ENCODE peak calls at places on chromosomes 11 and 22, in six cellular contexts. E is kidney epithelial cell, N is IMR-90, Y is fibroblast of pulmonary artery, B is fibroblast of the aortic adventitia, J is astrocyte of the spinal cord. Q is an unnamed sample.

GRCh38 chr22:22237521-22237920 is 7.1 kb upstream of the VPREB1 start:
- DNase-seq in E (no peak), N (no peak), Y (no peak), B (no peak), J (no peak), Q (no peak)

GRCh38 chr11:105298630-105299029 is 159.1 kb upstream of the CARD18 start:
- DNase-seq in E (no peak), N (peak; percentile 34), Y (peak; percentile 6), B (peak; percentile 13), J (peak; percentile 20), Q (no peak)

GRCh38 chr11:29781268-29781667 is 235.6 kb downstream of the KCNA4 start:
- DNase-seq in E (no peak), N (no peak), Y (peak; percentile 27), B (no peak), J (no peak), Q (no peak)

GRCh38 chr11:2812371-2812991 is 73.1 kb downstream of the CDKN1C start:
- DNase-seq in E (no peak), N (no peak), Y (peak; percentile 54), B (peak; percentile 65), J (peak; percentile 19), Q (no peak)

GRCh38 chr11:102846292-102846691 is 2.9 kb upstream of the MMP3 start:
- DNase-seq in E (no peak), N (peak; percentile 16), Y (no peak), B (peak; percentile 37), J (no peak), Q (no peak)

GRCh38 chr11:121310908-121311307 is 18.3 kb downstream of the SC5D start:
- DNase-seq in E (no peak), N (no peak), Y (no peak), B (no peak), J (no peak), Q (no peak)

GRCh38 chr11:69287968-69288882 is 5.7 kb upstream of the MYEOV start:
- DNase-seq in E (no peak), N (no peak), Y (no peak), B (no peak), J (no peak), Q (no peak)

GRCh38 chr22:42680648-42681047 is 31.5 kb upstream of the CYB5R3 start:
- DNase-seq in E (peak; percentile 87), N (peak; percentile 98), Y (peak; percentile 94), B (peak; percentile 96), J (peak; percentile 89), Q (peak; percentile 82)

GRCh38 chr11:132300283-132300682 is 929.9 kb downstream of the NTM start:
- DNase-seq in E (no peak), N (peak; percentile 13), Y (no peak), B (no peak), J (no peak), Q (no peak)

GRCh38 chr11:74012072-74012809 is 3.4 kb upstream of the UCP3 start:
- DNase-seq in E (no peak), N (no peak), Y (no peak), B (no peak), J (no peak), Q (no peak)

GRCh38 chr11:74013141-74013540 is 4.3 kb upstream of the UCP3 start:
- DNase-seq in E (no peak), N (no peak), Y (no peak), B (no peak), J (no peak), Q (no peak)

GRCh38 chr11:74010306-74010981 is 1.6 kb upstream of the UCP3 start:
- DNase-seq in E (no peak), N (no peak), Y (no peak), B (no peak), J (no peak), Q (no peak)

GRCh38 chr11:74009675-74010305 is 905 bp upstream of the UCP3 start:
- DNase-seq in E (no peak), N (no peak), Y (no peak), B (no peak), J (no peak), Q (no peak)

DNA sequence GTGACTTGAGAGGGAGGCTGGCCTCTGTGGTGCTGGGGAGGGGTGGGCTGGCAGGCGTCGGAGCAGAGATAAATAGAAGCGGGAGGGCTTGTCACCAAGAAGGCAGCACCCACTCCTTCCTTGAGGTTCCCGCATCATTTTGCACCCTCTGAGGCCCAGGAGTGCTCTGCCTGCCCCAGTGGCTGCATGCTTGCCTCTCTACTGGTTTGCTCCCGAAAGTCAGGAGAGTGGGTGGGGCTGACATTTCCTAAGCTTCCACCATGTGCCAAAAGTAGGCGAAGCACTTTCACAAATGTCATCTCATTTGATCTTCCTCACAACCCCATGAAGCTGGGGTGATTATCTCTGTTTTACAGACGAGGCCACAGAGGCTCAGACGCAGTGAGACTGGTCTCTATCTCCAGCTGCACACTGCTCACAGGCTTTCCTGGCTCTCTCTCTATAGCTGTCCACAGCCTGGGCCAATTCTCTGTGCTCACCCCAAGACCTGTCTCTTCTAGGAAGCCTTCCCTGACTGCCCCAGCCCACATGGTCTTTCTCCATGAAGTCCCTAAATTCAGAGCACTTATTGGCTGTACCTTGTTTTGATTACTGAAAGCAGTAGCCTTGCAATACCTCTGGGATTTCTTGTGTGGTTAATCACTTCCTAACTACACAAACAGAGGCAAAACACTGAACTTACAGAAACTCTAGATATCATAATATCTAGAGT is 2.6 kb upstream of the UCP3 start:
- DNase-seq in E (no peak), N (peak; percentile 38), Y (peak; percentile 78), B (peak; percentile 29), J (peak; percentile 14), Q (no peak)
- H3K4me3 ChIP-seq in E (no peak overlapping the region), N (no peak overlapping the region), Y (no peak overlapping the region), B (no peak overlapping the region), J (no peak overlapping the region), Q (no peak overlapping the region)

GRCh38 chr22:35398574-35398973 is 1.4 kb upstream of the MCM5 start:
- DNase-seq in E (no peak), N (no peak), Y (no peak), B (no peak), J (no peak), Q (no peak)
- H3K4me3 ChIP-seq in E (no peak overlapping the region), N (no peak overlapping the region), Y (no peak overlapping the region), B (no peak overlapping the region), J (no peak overlapping the region), Q (no peak overlapping the region)

GRCh38 chr22:30823015-30823370 is 128.3 kb downstream of the OSBP2 start:
- DNase-seq in E (no peak), N (no peak), Y (no peak), B (no peak), J (no peak), Q (no peak)
- H3K4me3 ChIP-seq in E (no peak overlapping the region), N (no peak overlapping the region), Y (no peak overlapping the region), B (no peak overlapping the region), J (no peak overlapping the region), Q (no peak overlapping the region)

GRCh38 chr22:32528984-32529982 is 54.7 kb downstream of the FBXO7 start:
- DNase-seq in E (peak; percentile 16), N (peak; percentile 86), Y (peak; percentile 87), B (peak; percentile 89), J (peak; percentile 71), Q (peak; percentile 49)
- H3K4me3 ChIP-seq in E (no peak overlapping the region), N (no peak overlapping the region), Y (no peak overlapping the region), B (no peak overlapping the region), J (no peak overlapping the region), Q (no peak overlapping the region)

Q was measured in endothelial cell of umbilical vein.